ENCODE peak calls at places on chromosomes 12 and 14, in seven cellular contexts. One of them, this sample, is unnamed.

GRCh38 chr14:68495101-68495637 is 297.7 kb downstream of the ZFP36L1 start:
- DNase-seq in stimulated activated CD4-positive, alpha-beta T cell treated with anti-CD3 and anti-CD28 coated beads, Interleukin-15, amount 100 ng/mL, for 1 hour: no peak
- DNase-seq in GM12878: no peak
- DNase-seq in cardiac muscle cell: no peak
- DNase-seq in fibroblast of lung: no peak
- DNase-seq in activated T-helper 9 cell treated with anti-CD3 and anti-CD28 coated beads, Interleukin-2, amount 50 U/mL, for 16 hours: no peak
- DNase-seq in substantia nigra: no peak
- DNase-seq in this sample: no peak

GRCh38 chr14:104867371-104868059 is 2.4 kb downstream of the CEP170B start:
- DNase-seq in GM12878: no peak
- DNase-seq in stimulated activated CD4-positive, alpha-beta T cell treated with anti-CD3 and anti-CD28 coated beads, Interleukin-15, amount 100 ng/mL, for 1 hour: no peak
- DNase-seq in substantia nigra: no peak
- DNase-seq in fibroblast of lung: no peak
- DNase-seq in cardiac muscle cell: no peak
- DNase-seq in activated T-helper 9 cell treated with anti-CD3 and anti-CD28 coated beads, Interleukin-2, amount 50 U/mL, for 16 hours: no peak
- DNase-seq in this sample: no peak

GRCh38 chr12:122681814-122682213 is 21.3 kb downstream of the HCAR2 start:
- DNase-seq in GM12878: peak; percentile 7
- DNase-seq in activated T-helper 9 cell treated with anti-CD3 and anti-CD28 coated beads, Interleukin-2, amount 50 U/mL, for 16 hours: no peak
- DNase-seq in substantia nigra: no peak
- DNase-seq in stimulated activated CD4-positive, alpha-beta T cell treated with anti-CD3 and anti-CD28 coated beads, Interleukin-15, amount 100 ng/mL, for 1 hour: no peak
- DNase-seq in fibroblast of lung: no peak
- DNase-seq in cardiac muscle cell: peak; percentile 84
- DNase-seq in this sample: no peak

GRCh38 chr12:3928538-3929220 is 55.5 kb upstream of the PARP11 start:
- DNase-seq in fibroblast of lung: no peak
- DNase-seq in activated T-helper 9 cell treated with anti-CD3 and anti-CD28 coated beads, Interleukin-2, amount 50 U/mL, for 16 hours: no peak
- DNase-seq in cardiac muscle cell: no peak
- DNase-seq in GM12878: no peak
- DNase-seq in stimulated activated CD4-positive, alpha-beta T cell treated with anti-CD3 and anti-CD28 coated beads, Interleukin-15, amount 100 ng/mL, for 1 hour: no peak
- DNase-seq in substantia nigra: no peak
- DNase-seq in this sample: no peak

GRCh38 chr14:37150414-37150813 is 22.0 kb downstream of the SLC25A21 start:
- DNase-seq in stimulated activated CD4-positive, alpha-beta T cell treated with anti-CD3 and anti-CD28 coated beads, Interleukin-15, amount 100 ng/mL, for 1 hour: no peak
- DNase-seq in activated T-helper 9 cell treated with anti-CD3 and anti-CD28 coated beads, Interleukin-2, amount 50 U/mL, for 16 hours: no peak
- DNase-seq in cardiac muscle cell: peak; percentile 44
- DNase-seq in fibroblast of lung: peak; percentile 34
- DNase-seq in GM12878: no peak
- DNase-seq in substantia nigra: no peak
- DNase-seq in this sample: peak; percentile 46

GRCh38 chr12:70660620-70661219 is 23.5 kb upstream of the PTPRB start:
- DNase-seq in fibroblast of lung: peak; percentile 98
- DNase-seq in activated T-helper 9 cell treated with anti-CD3 and anti-CD28 coated beads, Interleukin-2, amount 50 U/mL, for 16 hours: no peak
- DNase-seq in substantia nigra: no peak
- DNase-seq in GM12878: no peak
- DNase-seq in cardiac muscle cell: no peak
- DNase-seq in stimulated activated CD4-positive, alpha-beta T cell treated with anti-CD3 and anti-CD28 coated beads, Interleukin-15, amount 100 ng/mL, for 1 hour: no peak
- DNase-seq in this sample: peak; percentile 31

GRCh38 chr14:35340616-35341453 is 48.7 kb downstream of the PSMA6 start:
- DNase-seq in GM12878: no peak
- DNase-seq in cardiac muscle cell: no peak
- DNase-seq in fibroblast of lung: no peak
- DNase-seq in stimulated activated CD4-positive, alpha-beta T cell treated with anti-CD3 and anti-CD28 coated beads, Interleukin-15, amount 100 ng/mL, for 1 hour: no peak
- DNase-seq in substantia nigra: no peak
- DNase-seq in activated T-helper 9 cell treated with anti-CD3 and anti-CD28 coated beads, Interleukin-2, amount 50 U/mL, for 16 hours: no peak
- DNase-seq in this sample: no peak

GRCh38 chr14:96201157-96201556 is 3.5 kb upstream of the BDKRB2 start:
- DNase-seq in GM12878: no peak
- DNase-seq in cardiac muscle cell: no peak
- DNase-seq in fibroblast of lung: no peak
- DNase-seq in substantia nigra: no peak
- DNase-seq in activated T-helper 9 cell treated with anti-CD3 and anti-CD28 coated beads, Interleukin-2, amount 50 U/mL, for 16 hours: no peak
- DNase-seq in stimulated activated CD4-positive, alpha-beta T cell treated with anti-CD3 and anti-CD28 coated beads, Interleukin-15, amount 100 ng/mL, for 1 hour: no peak
- DNase-seq in this sample: no peak

GRCh38 chr12:117141097-117141898 is 42.1 kb upstream of the TESC start:
- DNase-seq in stimulated activated CD4-positive, alpha-beta T cell treated with anti-CD3 and anti-CD28 coated beads, Interleukin-15, amount 100 ng/mL, for 1 hour: no peak
- DNase-seq in fibroblast of lung: no peak
- DNase-seq in GM12878: no peak
- DNase-seq in cardiac muscle cell: no peak
- DNase-seq in activated T-helper 9 cell treated with anti-CD3 and anti-CD28 coated beads, Interleukin-2, amount 50 U/mL, for 16 hours: no peak
- DNase-seq in substantia nigra: no peak
- DNase-seq in this sample: no peak

GRCh38 chr14:95197498-95198010 is 40.2 kb upstream of the DICER1 start:
- DNase-seq in GM12878: no peak
- DNase-seq in stimulated activated CD4-positive, alpha-beta T cell treated with anti-CD3 and anti-CD28 coated beads, Interleukin-15, amount 100 ng/mL, for 1 hour: no peak
- DNase-seq in substantia nigra: no peak
- DNase-seq in cardiac muscle cell: no peak
- DNase-seq in activated T-helper 9 cell treated with anti-CD3 and anti-CD28 coated beads, Interleukin-2, amount 50 U/mL, for 16 hours: no peak
- DNase-seq in fibroblast of lung: no peak
- DNase-seq in this sample: no peak

GRCh38 chr12:12228402-12228801 is 38.4 kb downstream of the LRP6 start:
- DNase-seq in stimulated activated CD4-positive, alpha-beta T cell treated with anti-CD3 and anti-CD28 coated beads, Interleukin-15, amount 100 ng/mL, for 1 hour: no peak
- DNase-seq in GM12878: no peak
- DNase-seq in fibroblast of lung: no peak
- DNase-seq in cardiac muscle cell: no peak
- DNase-seq in activated T-helper 9 cell treated with anti-CD3 and anti-CD28 coated beads, Interleukin-2, amount 50 U/mL, for 16 hours: no peak
- DNase-seq in substantia nigra: no peak
- DNase-seq in this sample: no peak

GRCh38 chr12:46473634-46474201 is 101.1 kb upstream of the SLC38A2 start:
- DNase-seq in fibroblast of lung: peak; percentile 96
- DNase-seq in substantia nigra: no peak
- DNase-seq in stimulated activated CD4-positive, alpha-beta T cell treated with anti-CD3 and anti-CD28 coated beads, Interleukin-15, amount 100 ng/mL, for 1 hour: no peak
- DNase-seq in cardiac muscle cell: peak; percentile 96
- DNase-seq in activated T-helper 9 cell treated with anti-CD3 and anti-CD28 coated beads, Interleukin-2, amount 50 U/mL, for 16 hours: no peak
- DNase-seq in GM12878: peak; percentile 51
- DNase-seq in this sample: peak; percentile 56

GRCh38 chr12:31011336-31011735 is 62.3 kb upstream of the DDX11 start:
- DNase-seq in stimulated activated CD4-positive, alpha-beta T cell treated with anti-CD3 and anti-CD28 coated beads, Interleukin-15, amount 100 ng/mL, for 1 hour: no peak
- DNase-seq in substantia nigra: no peak
- DNase-seq in activated T-helper 9 cell treated with anti-CD3 and anti-CD28 coated beads, Interleukin-2, amount 50 U/mL, for 16 hours: no peak
- DNase-seq in GM12878: no peak
- DNase-seq in cardiac muscle cell: no peak
- DNase-seq in fibroblast of lung: no peak
- DNase-seq in this sample: no peak

GRCh38 chr12:121443193-121443829 is 43.4 kb downstream of the RNF34 start:
- DNase-seq in cardiac muscle cell: peak; percentile 82
- DNase-seq in substantia nigra: peak; percentile 69
- DNase-seq in activated T-helper 9 cell treated with anti-CD3 and anti-CD28 coated beads, Interleukin-2, amount 50 U/mL, for 16 hours: peak; percentile 58
- DNase-seq in stimulated activated CD4-positive, alpha-beta T cell treated with anti-CD3 and anti-CD28 coated beads, Interleukin-15, amount 100 ng/mL, for 1 hour: peak; percentile 29
- DNase-seq in GM12878: no peak
- DNase-seq in fibroblast of lung: peak; percentile 50
- DNase-seq in this sample: peak; percentile 76

GRCh38 chr14:37232907-37233481 is 35.3 kb downstream of the MIPOL1 start:
- DNase-seq in activated T-helper 9 cell treated with anti-CD3 and anti-CD28 coated beads, Interleukin-2, amount 50 U/mL, for 16 hours: no peak
- DNase-seq in substantia nigra: no peak
- DNase-seq in fibroblast of lung: peak; percentile 29
- DNase-seq in cardiac muscle cell: peak; percentile 68
- DNase-seq in GM12878: no peak
- DNase-seq in stimulated activated CD4-positive, alpha-beta T cell treated with anti-CD3 and anti-CD28 coated beads, Interleukin-15, amount 100 ng/mL, for 1 hour: no peak
- DNase-seq in this sample: peak; percentile 36

GRCh38 chr12:96882862-96883261 is 24.2 kb upstream of the NEDD1 start:
- DNase-seq in fibroblast of lung: peak; percentile 93
- DNase-seq in cardiac muscle cell: peak; percentile 71
- DNase-seq in substantia nigra: no peak
- DNase-seq in GM12878: no peak
- DNase-seq in activated T-helper 9 cell treated with anti-CD3 and anti-CD28 coated beads, Interleukin-2, amount 50 U/mL, for 16 hours: no peak
- DNase-seq in stimulated activated CD4-positive, alpha-beta T cell treated with anti-CD3 and anti-CD28 coated beads, Interleukin-15, amount 100 ng/mL, for 1 hour: no peak
- DNase-seq in this sample: no peak

GRCh38 chr12:49678711-49679110 is 28.5 kb downstream of the FMNL3 start:
- DNase-seq in substantia nigra: no peak
- DNase-seq in fibroblast of lung: peak; percentile 50
- DNase-seq in GM12878: no peak
- DNase-seq in stimulated activated CD4-positive, alpha-beta T cell treated with anti-CD3 and anti-CD28 coated beads, Interleukin-15, amount 100 ng/mL, for 1 hour: no peak
- DNase-seq in activated T-helper 9 cell treated with anti-CD3 and anti-CD28 coated beads, Interleukin-2, amount 50 U/mL, for 16 hours: no peak
- DNase-seq in cardiac muscle cell: no peak
- DNase-seq in this sample: no peak

GRCh38 chr14:99519347-99519881 is 38.2 kb downstream of the CCNK start:
- DNase-seq in cardiac muscle cell: no peak
- DNase-seq in fibroblast of lung: no peak
- DNase-seq in activated T-helper 9 cell treated with anti-CD3 and anti-CD28 coated beads, Interleukin-2, amount 50 U/mL, for 16 hours: no peak
- DNase-seq in substantia nigra: no peak
- DNase-seq in stimulated activated CD4-positive, alpha-beta T cell treated with anti-CD3 and anti-CD28 coated beads, Interleukin-15, amount 100 ng/mL, for 1 hour: no peak
- DNase-seq in GM12878: no peak
- DNase-seq in this sample: no peak

GRCh38 chr12:26281320-26281719 is 85.9 kb downstream of the SSPN start:
- DNase-seq in cardiac muscle cell: peak; percentile 77
- DNase-seq in activated T-helper 9 cell treated with anti-CD3 and anti-CD28 coated beads, Interleukin-2, amount 50 U/mL, for 16 hours: no peak
- DNase-seq in stimulated activated CD4-positive, alpha-beta T cell treated with anti-CD3 and anti-CD28 coated beads, Interleukin-15, amount 100 ng/mL, for 1 hour: no peak
- DNase-seq in substantia nigra: no peak
- DNase-seq in fibroblast of lung: peak; percentile 55
- DNase-seq in GM12878: no peak
- DNase-seq in this sample: no peak

GRCh38 chr12:128974881-128975280 is 121.6 kb downstream of the GLT1D1 start:
- DNase-seq in stimulated activated CD4-positive, alpha-beta T cell treated with anti-CD3 and anti-CD28 coated beads, Interleukin-15, amount 100 ng/mL, for 1 hour: no peak
- DNase-seq in GM12878: no peak
- DNase-seq in activated T-helper 9 cell treated with anti-CD3 and anti-CD28 coated beads, Interleukin-2, amount 50 U/mL, for 16 hours: no peak
- DNase-seq in substantia nigra: no peak
- DNase-seq in cardiac muscle cell: no peak
- DNase-seq in fibroblast of lung: no peak
- DNase-seq in this sample: no peak

GRCh38 chr12:68641138-68641537 is 30.4 kb downstream of the RAP1B start:
- DNase-seq in GM12878: peak; percentile 72
- DNase-seq in fibroblast of lung: peak; percentile 32
- DNase-seq in substantia nigra: no peak
- DNase-seq in cardiac muscle cell: no peak
- DNase-seq in stimulated activated CD4-positive, alpha-beta T cell treated with anti-CD3 and anti-CD28 coated beads, Interleukin-15, amount 100 ng/mL, for 1 hour: no peak
- DNase-seq in activated T-helper 9 cell treated with anti-CD3 and anti-CD28 coated beads, Interleukin-2, amount 50 U/mL, for 16 hours: peak; percentile 13
- DNase-seq in this sample: no peak

GRCh38 chr14:74085828-74086227 is 1.1 kb downstream of the LIN52 start:
- DNase-seq in stimulated activated CD4-positive, alpha-beta T cell treated with anti-CD3 and anti-CD28 coated beads, Interleukin-15, amount 100 ng/mL, for 1 hour: no peak
- DNase-seq in GM12878: peak; percentile 52
- DNase-seq in substantia nigra: no peak
- DNase-seq in activated T-helper 9 cell treated with anti-CD3 and anti-CD28 coated beads, Interleukin-2, amount 50 U/mL, for 16 hours: no peak
- DNase-seq in cardiac muscle cell: no peak
- DNase-seq in fibroblast of lung: no peak
- DNase-seq in this sample: no peak

GRCh38 chr14:95770777-95771176 is 56.9 kb upstream of the TCL1A start:
- DNase-seq in GM12878: no peak
- DNase-seq in fibroblast of lung: no peak
- DNase-seq in substantia nigra: no peak
- DNase-seq in cardiac muscle cell: no peak
- DNase-seq in stimulated activated CD4-positive, alpha-beta T cell treated with anti-CD3 and anti-CD28 coated beads, Interleukin-15, amount 100 ng/mL, for 1 hour: no peak
- DNase-seq in activated T-helper 9 cell treated with anti-CD3 and anti-CD28 coated beads, Interleukin-2, amount 50 U/mL, for 16 hours: no peak
- DNase-seq in this sample: no peak

GRCh38 chr12:51388826-51389225 is 2.4 kb downstream of the GALNT6 start:
- DNase-seq in GM12878: no peak
- DNase-seq in substantia nigra: no peak
- DNase-seq in activated T-helper 9 cell treated with anti-CD3 and anti-CD28 coated beads, Interleukin-2, amount 50 U/mL, for 16 hours: no peak
- DNase-seq in fibroblast of lung: no peak
- DNase-seq in stimulated activated CD4-positive, alpha-beta T cell treated with anti-CD3 and anti-CD28 coated beads, Interleukin-15, amount 100 ng/mL, for 1 hour: no peak
- DNase-seq in cardiac muscle cell: no peak
- DNase-seq in this sample: no peak

GRCh38 chr12:100199347-100200136 is 1.1 kb upstream of the ACTR6 start:
- DNase-seq in activated T-helper 9 cell treated with anti-CD3 and anti-CD28 coated beads, Interleukin-2, amount 50 U/mL, for 16 hours: peak; percentile 71
- DNase-seq in stimulated activated CD4-positive, alpha-beta T cell treated with anti-CD3 and anti-CD28 coated beads, Interleukin-15, amount 100 ng/mL, for 1 hour: peak; percentile 54
- DNase-seq in substantia nigra: no peak
- DNase-seq in fibroblast of lung: peak; percentile 25
- DNase-seq in cardiac muscle cell: peak; percentile 21
- DNase-seq in GM12878: no peak
- DNase-seq in this sample: peak; percentile 79

GRCh38 chr14:68375371-68375770 is 417.5 kb downstream of the ZFP36L1 start:
- DNase-seq in fibroblast of lung: no peak
- DNase-seq in cardiac muscle cell: no peak
- DNase-seq in stimulated activated CD4-positive, alpha-beta T cell treated with anti-CD3 and anti-CD28 coated beads, Interleukin-15, amount 100 ng/mL, for 1 hour: no peak
- DNase-seq in GM12878: no peak
- DNase-seq in activated T-helper 9 cell treated with anti-CD3 and anti-CD28 coated beads, Interleukin-2, amount 50 U/mL, for 16 hours: no peak
- DNase-seq in substantia nigra: no peak
- DNase-seq in this sample: no peak

GRCh38 chr14:24816011-24816928 is 182.3 kb upstream of the GZMB start:
- DNase-seq in fibroblast of lung: peak; percentile 69
- DNase-seq in cardiac muscle cell: peak; percentile 44
- DNase-seq in GM12878: no peak
- DNase-seq in stimulated activated CD4-positive, alpha-beta T cell treated with anti-CD3 and anti-CD28 coated beads, Interleukin-15, amount 100 ng/mL, for 1 hour: no peak
- DNase-seq in activated T-helper 9 cell treated with anti-CD3 and anti-CD28 coated beads, Interleukin-2, amount 50 U/mL, for 16 hours: no peak
- DNase-seq in substantia nigra: no peak
- DNase-seq in this sample: no peak

GRCh38 chr12:116726749-116727148 is 11.1 kb downstream of the SPRING1 start:
- DNase-seq in GM12878: no peak
- DNase-seq in activated T-helper 9 cell treated with anti-CD3 and anti-CD28 coated beads, Interleukin-2, amount 50 U/mL, for 16 hours: no peak
- DNase-seq in fibroblast of lung: peak; percentile 15
- DNase-seq in substantia nigra: no peak
- DNase-seq in cardiac muscle cell: peak; percentile 26
- DNase-seq in stimulated activated CD4-positive, alpha-beta T cell treated with anti-CD3 and anti-CD28 coated beads, Interleukin-15, amount 100 ng/mL, for 1 hour: no peak
- DNase-seq in this sample: no peak

GRCh38 chr14:68349900-68350323 is 443.0 kb downstream of the ZFP36L1 start:
- DNase-seq in activated T-helper 9 cell treated with anti-CD3 and anti-CD28 coated beads, Interleukin-2, amount 50 U/mL, for 16 hours: no peak
- DNase-seq in stimulated activated CD4-positive, alpha-beta T cell treated with anti-CD3 and anti-CD28 coated beads, Interleukin-15, amount 100 ng/mL, for 1 hour: no peak
- DNase-seq in GM12878: no peak
- DNase-seq in cardiac muscle cell: peak; percentile 43
- DNase-seq in fibroblast of lung: no peak
- DNase-seq in substantia nigra: no peak
- DNase-seq in this sample: no peak

GRCh38 chr12:51820721-51821422 is 27.6 kb downstream of the FIGNL2 start:
- DNase-seq in activated T-helper 9 cell treated with anti-CD3 and anti-CD28 coated beads, Interleukin-2, amount 50 U/mL, for 16 hours: peak; percentile 75
- DNase-seq in substantia nigra: no peak
- DNase-seq in fibroblast of lung: peak; percentile 71
- DNase-seq in cardiac muscle cell: peak; percentile 72
- DNase-seq in stimulated activated CD4-positive, alpha-beta T cell treated with anti-CD3 and anti-CD28 coated beads, Interleukin-15, amount 100 ng/mL, for 1 hour: peak; percentile 67
- DNase-seq in GM12878: no peak
- DNase-seq in this sample: no peak

GRCh38 chr14:52954346-52955214 is 3.7 kb upstream of the FERMT2 start:
- DNase-seq in activated T-helper 9 cell treated with anti-CD3 and anti-CD28 coated beads, Interleukin-2, amount 50 U/mL, for 16 hours: no peak
- DNase-seq in GM12878: no peak
- DNase-seq in stimulated activated CD4-positive, alpha-beta T cell treated with anti-CD3 and anti-CD28 coated beads, Interleukin-15, amount 100 ng/mL, for 1 hour: no peak
- DNase-seq in fibroblast of lung: peak; percentile 68
- DNase-seq in cardiac muscle cell: peak; percentile 82
- DNase-seq in substantia nigra: no peak
- DNase-seq in this sample: no peak

GRCh38 chr12:105805730-105806390 is 332.9 kb downstream of the NUAK1 start:
- DNase-seq in fibroblast of lung: no peak
- DNase-seq in GM12878: no peak
- DNase-seq in activated T-helper 9 cell treated with anti-CD3 and anti-CD28 coated beads, Interleukin-2, amount 50 U/mL, for 16 hours: no peak
- DNase-seq in stimulated activated CD4-positive, alpha-beta T cell treated with anti-CD3 and anti-CD28 coated beads, Interleukin-15, amount 100 ng/mL, for 1 hour: no peak
- DNase-seq in substantia nigra: no peak
- DNase-seq in cardiac muscle cell: no peak
- DNase-seq in this sample: no peak

GRCh38 chr12:91133871-91134270 is 22.6 kb upstream of the LUM start:
- DNase-seq in cardiac muscle cell: peak; percentile 58
- DNase-seq in stimulated activated CD4-positive, alpha-beta T cell treated with anti-CD3 and anti-CD28 coated beads, Interleukin-15, amount 100 ng/mL, for 1 hour: no peak
- DNase-seq in GM12878: no peak
- DNase-seq in activated T-helper 9 cell treated with anti-CD3 and anti-CD28 coated beads, Interleukin-2, amount 50 U/mL, for 16 hours: no peak
- DNase-seq in fibroblast of lung: peak; percentile 87
- DNase-seq in substantia nigra: no peak
- DNase-seq in this sample: no peak

GRCh38 chr12:82479511-82479910 is 121.2 kb downstream of the METTL25 start:
- DNase-seq in cardiac muscle cell: peak; percentile 76
- DNase-seq in substantia nigra: no peak
- DNase-seq in GM12878: no peak
- DNase-seq in stimulated activated CD4-positive, alpha-beta T cell treated with anti-CD3 and anti-CD28 coated beads, Interleukin-15, amount 100 ng/mL, for 1 hour: no peak
- DNase-seq in activated T-helper 9 cell treated with anti-CD3 and anti-CD28 coated beads, Interleukin-2, amount 50 U/mL, for 16 hours: no peak
- DNase-seq in fibroblast of lung: peak; percentile 67
- DNase-seq in this sample: no peak

GRCh38 chr12:131827961-131828534 is at the start of gene MMP17:
- DNase-seq in stimulated activated CD4-positive, alpha-beta T cell treated with anti-CD3 and anti-CD28 coated beads, Interleukin-15, amount 100 ng/mL, for 1 hour: no peak
- DNase-seq in activated T-helper 9 cell treated with anti-CD3 and anti-CD28 coated beads, Interleukin-2, amount 50 U/mL, for 16 hours: no peak
- DNase-seq in fibroblast of lung: peak; percentile 62
- DNase-seq in substantia nigra: no peak
- DNase-seq in GM12878: no peak
- DNase-seq in cardiac muscle cell: peak; percentile 72
- DNase-seq in this sample: peak; percentile 86

GRCh38 chr12:116735951-116736599 is 1.8 kb downstream of the SPRING1 start:
- DNase-seq in GM12878: no peak
- DNase-seq in cardiac muscle cell: no peak
- DNase-seq in activated T-helper 9 cell treated with anti-CD3 and anti-CD28 coated beads, Interleukin-2, amount 50 U/mL, for 16 hours: no peak
- DNase-seq in stimulated activated CD4-positive, alpha-beta T cell treated with anti-CD3 and anti-CD28 coated beads, Interleukin-15, amount 100 ng/mL, for 1 hour: no peak
- DNase-seq in substantia nigra: no peak
- DNase-seq in fibroblast of lung: no peak
- DNase-seq in this sample: no peak

GRCh38 chr12:68800294-68800693 is 7.7 kb upstream of the MDM2 start:
- DNase-seq in stimulated activated CD4-positive, alpha-beta T cell treated with anti-CD3 and anti-CD28 coated beads, Interleukin-15, amount 100 ng/mL, for 1 hour: no peak
- DNase-seq in activated T-helper 9 cell treated with anti-CD3 and anti-CD28 coated beads, Interleukin-2, amount 50 U/mL, for 16 hours: no peak
- DNase-seq in GM12878: no peak
- DNase-seq in fibroblast of lung: no peak
- DNase-seq in substantia nigra: no peak
- DNase-seq in cardiac muscle cell: no peak
- DNase-seq in this sample: no peak

GRCh38 chr14:105605501-105606304 is 79.3 kb downstream of the TMEM121 start:
- DNase-seq in stimulated activated CD4-positive, alpha-beta T cell treated with anti-CD3 and anti-CD28 coated beads, Interleukin-15, amount 100 ng/mL, for 1 hour: no peak
- DNase-seq in substantia nigra: no peak
- DNase-seq in cardiac muscle cell: no peak
- DNase-seq in fibroblast of lung: no peak
- DNase-seq in activated T-helper 9 cell treated with anti-CD3 and anti-CD28 coated beads, Interleukin-2, amount 50 U/mL, for 16 hours: no peak
- DNase-seq in GM12878: no peak
- DNase-seq in this sample: no peak